ENCODE peak calls at places on chromosomes 6 and 20, in six cellular contexts. Z, B, O, P, T and D are unnamed samples.

GRCh38 chr20:57600324-57601210 is 19.7 kb downstream of the ZBP1 start:
- DNase-seq in O (no peak), T (no peak), Z (no peak), B (no peak), P (no peak), D (no peak)

GRCh38 chr6:46201701-46202100 is 30.9 kb upstream of the ENPP5 start:
- DNase-seq in B (no peak), P (peak; percentile 72), T (peak; percentile 41), Z (no peak), O (no peak), D (no peak)

GRCh38 chr20:63672666-63673065 is 14.6 kb downstream of the RTEL1 start:
- DNase-seq in O (no peak), P (no peak), Z (no peak), T (no peak), B (no peak), D (no peak)

GRCh38 chr6:21753571-21754108 is 160.1 kb downstream of the SOX4 start:
- DNase-seq in B (no peak), T (peak; percentile 74), Z (peak; percentile 21), O (no peak), P (no peak), D (no peak)

GRCh38 chr20:53800883-53801604 is 207.4 kb upstream of the ZNF217 start:
- DNase-seq in Z (no peak), P (no peak), T (no peak), O (no peak), B (no peak), D (no peak)

GRCh38 chr20:1491891-1492642 is 847 bp upstream of the SIRPB2 start:
- DNase-seq in O (no peak), T (peak; percentile 35), Z (no peak), B (no peak), P (no peak), D (no peak)

GRCh38 chr6:80366721-80367120 is 260.2 kb downstream of the BCKDHB start:
- DNase-seq in O (no peak), B (no peak), T (peak; percentile 45), Z (peak; percentile 18), P (no peak), D (no peak)

GRCh38 chr6:48061630-48062029 is 49.4 kb downstream of the PTCHD4 start:
- DNase-seq in Z (peak; percentile 4), O (no peak), P (no peak), B (no peak), T (peak; percentile 48), D (no peak)

GRCh38 chr20:38117635-38118034 is 47.4 kb downstream of the TGM2 start:
- DNase-seq in P (no peak), O (no peak), Z (peak; percentile 83), T (peak; percentile 87), B (no peak), D (no peak)

GRCh38 chr6:44576132-44576601 is 188.7 kb downstream of the CDC5L start:
- DNase-seq in Z (peak; percentile 90), T (peak; percentile 81), B (no peak), O (no peak), P (no peak), D (no peak)

GRCh38 chr6:7085911-7086310 is 21.9 kb upstream of the RREB1 start:
- DNase-seq in B (no peak), O (no peak), Z (peak; percentile 21), T (peak; percentile 15), P (no peak), D (no peak)

GRCh38 chr20:14341782-14342181 is 4.4 kb upstream of the FLRT3 start:
- DNase-seq in Z (no peak), P (no peak), T (peak; percentile 4), B (no peak), O (no peak), D (no peak)

GRCh38 chr20:33387177-33387576 is 14.1 kb downstream of the CDK5RAP1 start:
- DNase-seq in B (no peak), P (no peak), O (no peak), Z (peak; percentile 65), T (peak; percentile 73), D (no peak)

GRCh38 chr20:57941572-57942381 is 232.0 kb upstream of the PMEPA1 start:
- DNase-seq in T (no peak), P (no peak), Z (no peak), B (no peak), O (no peak), D (no peak)

GRCh38 chr6:91288741-91289140 is 701.9 kb upstream of the MAP3K7 start:
- DNase-seq in T (no peak), O (no peak), B (no peak), Z (no peak), P (no peak), D (no peak)